ENCODE peak calls at places on chromosomes 3 and 15, in seven cellular contexts. C is A549, W is kidney, I is H9, F is stomach, T is Panc1, Z is endothelial cell. R is an unnamed sample.

GRCh38 chr3:138426211-138426610 is 8.2 kb upstream of the ESYT3 start:
- DNase-seq in W (no peak), T (no peak), F (no peak), Z (no peak), I (no peak), C (no peak), R (no peak)

GRCh38 chr3:63911395-63911900 is 735 bp downstream of the SCAANT1 start:
- DNase-seq in C (no peak), W (no peak), I (no peak), T (no peak), Z (no peak), F (no peak), R (no peak)

GRCh38 chr3:32448686-32449474 is 53.8 kb downstream of the CMTM6 start:
- DNase-seq in F (peak), W (no peak), I (no peak), C (no peak), Z (no peak), T (no peak), R (no peak)

GRCh38 chr3:151226088-151226563 is 23.1 kb upstream of the GPR171 start:
- DNase-seq in Z (no peak), F (no peak), T (no peak), C (peak), W (no peak), I (no peak), R (no peak)

GRCh38 chr15:81115054-81115939 is 18.8 kb upstream of the CFAP161 start:
- DNase-seq in W (no peak), T (no peak), Z (no peak), I (no peak), C (no peak), F (no peak), R (no peak)

GRCh38 chr3:150078983-150079739 is 108.5 kb upstream of the PFN2 start:
- DNase-seq in W (no peak), T (no peak), C (peak), Z (no peak), F (no peak), I (no peak), R (no peak)

GRCh38 chr3:16906679-16907078 is 21.9 kb downstream of the PLCL2 start:
- DNase-seq in C (peak), Z (no peak), F (no peak), W (no peak), T (no peak), I (no peak), R (no peak)

GRCh38 chr3:107796786-107797185 is 274.0 kb downstream of the BBX start:
- DNase-seq in T (no peak), C (no peak), Z (no peak), F (no peak), I (no peak), W (no peak), R (no peak)

GRCh38 chr3:31343075-31343474 is 189.7 kb upstream of the STT3B start:
- DNase-seq in T (no peak), I (no peak), C (no peak), F (no peak), Z (no peak), W (no peak), R (no peak)

GRCh38 chr3:119662604-119663377 is 2.4 kb upstream of the POPDC2 start:
- DNase-seq in F (no peak), T (no peak), W (no peak), Z (no peak), C (no peak), I (no peak), R (no peak)

GRCh38 chr3:108250626-108251025 is 28.4 kb upstream of the IFT57 start:
- DNase-seq in T (no peak), I (no peak), Z (no peak), F (no peak), W (no peak), C (no peak), R (no peak)

GRCh38 chr3:37641556-37641955 is 220.1 kb upstream of the CTDSPL start:
- DNase-seq in F (no peak), Z (no peak), C (no peak), W (no peak), T (no peak), I (no peak), R (no peak)

GRCh38 chr3:52596658-52597265 is 60.4 kb downstream of the UQCC5 start:
- DNase-seq in W (no peak), F (no peak), T (no peak), Z (no peak), I (no peak), C (no peak), R (no peak)

GRCh38 chr3:195823998-195824397 is 12.3 kb upstream of the MUC4 start:
- DNase-seq in W (peak), I (no peak), T (no peak), Z (no peak), F (peak), C (no peak), R (no peak)

GRCh38 chr3:98974442-98974841 is 72.9 kb upstream of the DCBLD2 start:
- DNase-seq in I (no peak), W (no peak), F (no peak), C (no peak), Z (no peak), T (no peak), R (no peak)

GRCh38 chr3:11007534-11007933 is 15.0 kb downstream of the SLC6A1 start:
- DNase-seq in F (no peak), C (no peak), W (no peak), Z (peak), T (no peak), I (peak), R (no peak)

GRCh38 chr15:61668444-61668843 is 391.8 kb downstream of the VPS13C start:
- DNase-seq in I (no peak), F (no peak), C (no peak), Z (no peak), W (no peak), T (no peak), R (no peak)

GRCh38 chr3:141578197-141578596 is 91.4 kb downstream of the RASA2 start:
- DNase-seq in I (no peak), T (no peak), Z (no peak), W (no peak), C (no peak), F (no peak), R (no peak)

GRCh38 chr15:91795281-91795680 is 58.2 kb upstream of the SLCO3A1 start:
- DNase-seq in T (no peak), C (no peak), F (no peak), W (no peak), I (no peak), Z (no peak), R (no peak)

GRCh38 chr3:57805674-57806073 is 49.6 kb downstream of the SLMAP start:
- DNase-seq in F (no peak), C (peak), I (no peak), T (peak), W (no peak), Z (no peak), R (no peak)

GRCh38 chr15:65115086-65115485 is at the start of gene UBAP1L:
- DNase-seq in W (no peak), C (no peak), Z (no peak), F (no peak), T (no peak), I (no peak), R (no peak)

GRCh38 chr15:47885921-47886320 is 168.6 kb downstream of the SEMA6D start:
- DNase-seq in T (no peak), I (no peak), C (no peak), F (no peak), W (no peak), Z (no peak), R (no peak)

GRCh38 chr3:183098538-183099025 is 714 bp downstream of the MCCC1 start:
- DNase-seq in W (no peak), Z (no peak), T (no peak), C (no peak), F (no peak), I (no peak), R (no peak)

GRCh38 chr3:121992601-121993560 is 29.2 kb downstream of the ILDR1 start:
- DNase-seq in T (no peak), F (no peak), C (no peak), W (no peak), Z (no peak), I (no peak), R (peak)

GRCh38 chr3:52782412-52783210 is 5.2 kb downstream of the ITIH1 start:
- DNase-seq in C (no peak), T (no peak), Z (no peak), I (peak), F (no peak), W (no peak), R (no peak)

GRCh38 chr15:51888593-51889195 is 59.2 kb downstream of the TMOD3 start:
- DNase-seq in F (no peak), Z (no peak), W (no peak), I (no peak), T (no peak), C (peak), R (no peak)

GRCh38 chr3:195214381-195214780 is 56.6 kb downstream of the XXYLT1 start:
- DNase-seq in T (no peak), W (no peak), Z (no peak), C (no peak), I (no peak), F (no peak), R (no peak)

GRCh38 chr3:126208618-126209256 is 28.4 kb upstream of the ALDH1L1 start:
- DNase-seq in T (no peak), W (peak), I (no peak), F (peak), C (peak), Z (no peak), R (no peak)

GRCh38 chr3:170707899-170708298 is 122.0 kb upstream of the SLC7A14 start:
- DNase-seq in T (no peak), W (no peak), Z (no peak), C (no peak), I (no peak), F (no peak), R (no peak)

GRCh38 chr15:93080451-93080850 is 8.6 kb downstream of the RGMA start:
- DNase-seq in T (no peak), Z (no peak), C (no peak), W (no peak), F (no peak), I (no peak), R (no peak)

GRCh38 chr15:40047413-40048154 is 8.6 kb upstream of the SRP14 start:
- DNase-seq in C (peak), T (no peak), Z (no peak), F (peak), W (peak), I (no peak), R (no peak)

GRCh38 chr15:99432271-99433025 is 133.3 kb upstream of the MEF2A start:
- DNase-seq in I (no peak), T (no peak), F (no peak), Z (no peak), W (peak), C (no peak), R (peak)

GRCh38 chr3:163347944-163348343 is 1730.4 kb downstream of the SI start:
- DNase-seq in C (no peak), F (no peak), Z (no peak), I (no peak), W (no peak), T (no peak), R (no peak)

GRCh38 chr15:35583863-35584528 is 38.0 kb upstream of the DPH6 start:
- DNase-seq in T (no peak), F (no peak), I (no peak), W (no peak), C (no peak), Z (no peak), R (no peak)

GRCh38 chr15:25705430-25706115 is 157.6 kb downstream of the ATP10A start:
- DNase-seq in W (no peak), T (no peak), C (no peak), I (no peak), F (no peak), Z (no peak), R (peak)

GRCh38 chr15:67136802-67137201 is 71.4 kb downstream of the SMAD3 start:
- DNase-seq in T (no peak), I (no peak), W (no peak), F (no peak), Z (no peak), C (no peak), R (no peak)

GRCh38 chr3:129470861-129471260 is 30.8 kb downstream of the IFT122 start:
- DNase-seq in W (no peak), T (no peak), F (no peak), I (no peak), C (no peak), Z (no peak), R (no peak)

GRCh38 chr15:34109775-34110663 is 8.1 kb downstream of the PGBD4 start:
- DNase-seq in Z (peak), C (peak), F (no peak), I (no peak), W (no peak), T (no peak), R (no peak)

GRCh38 chr3:116302087-116302747 is 143.1 kb downstream of the LSAMP start:
- DNase-seq in I (no peak), T (no peak), Z (no peak), W (no peak), F (no peak), C (no peak), R (no peak)

GRCh38 chr15:60507596-60508424 is 28.9 kb upstream of the ICE2 start:
- DNase-seq in W (no peak), I (peak), Z (peak), C (peak), T (no peak), F (peak), R (no peak)
- TF ChIP-seq CTCF in W (peak), I (peak), Z (peak), C (peak), T (peak), F (peak), R (peak)

GRCh38 chr3:72977060-72977459 is 19.6 kb upstream of the PPP4R2 start:
- DNase-seq in W (no peak), C (no peak), Z (no peak), F (no peak), T (no peak), I (no peak), R (no peak)
- TF ChIP-seq CTCF in W (no peak), C (no peak), Z (peak), F (no peak), T (no peak), I (peak), R (peak)

DNA sequence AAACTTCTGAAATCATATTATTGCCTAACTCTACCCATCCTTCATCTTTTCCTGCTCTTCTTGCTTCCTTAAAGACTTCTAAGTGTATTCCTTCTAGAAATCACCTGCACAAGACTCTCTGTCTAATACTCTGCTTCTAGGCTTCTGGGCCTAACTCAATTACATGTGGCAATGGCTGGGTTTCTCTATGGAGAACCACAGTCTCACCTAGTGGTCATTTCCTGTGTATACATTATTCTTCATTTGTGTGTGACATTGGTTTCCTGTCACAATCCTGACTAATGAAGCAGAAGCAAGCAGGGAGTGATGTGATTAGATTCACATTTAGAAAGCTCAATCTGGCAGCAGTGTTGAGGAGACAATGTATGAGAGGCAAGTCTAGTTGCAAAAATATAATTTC is 16.9 kb upstream of the CLDN1 start:
- DNase-seq in I (no peak), W (no peak), C (no peak), Z (no peak), T (no peak), F (no peak), R (no peak)
- TF ChIP-seq CTCF in I (peak), W (no peak), C (peak), Z (no peak), T (no peak), F (no peak), R (peak)

GRCh38 chr15:83570756-83571155 is 83.2 kb upstream of the ADAMTSL3 start:
- DNase-seq in F (no peak), I (no peak), Z (no peak), W (no peak), T (no peak), C (no peak), R (no peak)

GRCh38 chr15:83571820-83572707 is 81.9 kb upstream of the ADAMTSL3 start:
- DNase-seq in Z (no peak), I (no peak), W (no peak), C (peak), F (no peak), T (no peak), R (no peak)

GRCh38 chr15:83578706-83579105 is 75.2 kb upstream of the ADAMTSL3 start:
- DNase-seq in F (no peak), W (no peak), I (no peak), Z (no peak), C (no peak), T (no peak), R (no peak)

GRCh38 chr15:83569341-83569740 is 84.6 kb upstream of the ADAMTSL3 start:
- DNase-seq in T (no peak), C (no peak), F (no peak), W (no peak), I (no peak), Z (no peak), R (no peak)

GRCh38 chr15:83574345-83574744 is 79.6 kb upstream of the ADAMTSL3 start:
- DNase-seq in W (no peak), C (no peak), T (no peak), Z (no peak), I (no peak), F (no peak), R (no peak)
- TF ChIP-seq CTCF in W (no peak), C (no peak), T (no peak), Z (no peak), I (no peak), F (no peak), R (no peak)

GRCh38 chr3:96813820-96814580 is 394 bp upstream of the EPHA6 start:
- DNase-seq in C (peak), T (no peak), Z (peak), F (peak), I (peak), W (peak), R (peak)

GRCh38 chr3:96814581-96815567 is at the start of gene EPHA6:
- DNase-seq in W (peak), T (no peak), I (peak), C (no peak), F (no peak), Z (peak), R (peak)

GRCh38 chr3:96813134-96813819 is 1.1 kb upstream of the EPHA6 start:
- DNase-seq in C (peak), Z (peak), T (no peak), F (peak), I (peak), W (peak), R (peak)
- TF ChIP-seq CTCF in C (peak), Z (peak), T (peak), F (peak), I (peak), W (peak), R (peak)

GRCh38 chr15:55108448-55108847 is 88.3 kb downstream of the RSL24D1 start:
- DNase-seq in I (no peak), F (no peak), C (no peak), T (no peak), Z (no peak), W (no peak), R (no peak)

GRCh38 chr15:55110446-55110845 is 86.3 kb downstream of the RSL24D1 start:
- DNase-seq in F (no peak), I (peak), T (no peak), C (no peak), Z (no peak), W (no peak), R (no peak)

GRCh38 chr15:55106155-55106554 is 90.6 kb downstream of the RSL24D1 start:
- DNase-seq in C (no peak), F (no peak), W (no peak), I (no peak), Z (no peak), T (no peak), R (no peak)

DNA sequence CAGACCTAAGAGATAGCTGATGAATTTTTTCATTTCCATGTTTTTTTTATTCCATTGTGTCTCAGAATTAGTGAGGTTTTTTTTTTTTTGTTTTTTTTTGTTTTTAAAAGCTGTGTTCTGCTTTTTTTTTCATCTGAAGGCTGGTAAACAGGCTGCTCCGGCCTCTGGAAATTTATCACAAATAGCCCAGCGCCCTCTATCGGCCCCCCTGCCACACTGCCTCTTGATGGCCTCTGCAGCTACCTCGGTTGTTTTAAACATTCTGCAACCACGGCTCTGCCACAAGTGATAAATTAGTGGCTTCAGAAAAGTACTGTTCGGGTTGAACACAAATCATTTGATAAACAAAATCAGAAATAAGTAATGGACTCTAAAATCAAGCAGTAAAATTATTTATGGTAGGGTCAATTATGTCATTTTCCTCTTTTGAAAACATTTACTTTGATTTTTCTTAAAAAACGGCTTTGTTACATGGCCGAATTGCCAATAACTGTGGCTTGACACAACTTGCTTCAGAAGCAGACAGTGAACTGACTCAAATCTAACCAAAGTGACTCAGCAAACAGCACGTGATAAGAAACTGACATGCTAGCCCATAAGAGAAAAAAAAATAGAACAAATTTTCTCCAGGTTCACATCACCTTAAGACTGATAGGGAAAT is 87.8 kb downstream of the RSL24D1 start:
- DNase-seq in F (peak), I (peak), C (peak), T (peak), Z (peak), W (peak), R (no peak)
- TF ChIP-seq CTCF in F (peak), I (peak), C (peak), T (peak), Z (peak), W (peak), R (peak)

DNA sequence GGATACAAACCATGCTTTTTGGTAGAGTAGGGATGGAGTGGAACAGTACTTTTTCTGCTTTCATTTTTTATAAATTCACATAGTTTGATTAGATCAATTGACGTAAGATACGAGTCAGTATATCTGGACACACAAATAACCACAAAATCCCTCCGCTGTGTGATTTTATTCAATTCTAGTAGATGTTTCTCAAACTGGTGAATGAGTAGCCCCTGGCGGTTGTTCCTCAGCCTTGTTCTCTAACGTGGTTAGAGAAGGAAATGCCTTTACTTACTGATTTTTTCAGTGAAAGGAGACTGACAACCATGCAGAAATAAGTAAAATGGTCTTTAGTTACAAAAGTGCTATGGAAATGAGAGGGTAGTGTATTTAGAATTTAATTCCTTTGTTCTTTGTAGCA is 161.0 kb downstream of the TCF12 start:
- DNase-seq in C (no peak), F (no peak), T (no peak), Z (no peak), W (no peak), I (no peak), R (no peak)
- TF ChIP-seq CTCF in C (no peak), F (no peak), T (no peak), Z (no peak), W (no peak), I (peak), R (peak)

DNA sequence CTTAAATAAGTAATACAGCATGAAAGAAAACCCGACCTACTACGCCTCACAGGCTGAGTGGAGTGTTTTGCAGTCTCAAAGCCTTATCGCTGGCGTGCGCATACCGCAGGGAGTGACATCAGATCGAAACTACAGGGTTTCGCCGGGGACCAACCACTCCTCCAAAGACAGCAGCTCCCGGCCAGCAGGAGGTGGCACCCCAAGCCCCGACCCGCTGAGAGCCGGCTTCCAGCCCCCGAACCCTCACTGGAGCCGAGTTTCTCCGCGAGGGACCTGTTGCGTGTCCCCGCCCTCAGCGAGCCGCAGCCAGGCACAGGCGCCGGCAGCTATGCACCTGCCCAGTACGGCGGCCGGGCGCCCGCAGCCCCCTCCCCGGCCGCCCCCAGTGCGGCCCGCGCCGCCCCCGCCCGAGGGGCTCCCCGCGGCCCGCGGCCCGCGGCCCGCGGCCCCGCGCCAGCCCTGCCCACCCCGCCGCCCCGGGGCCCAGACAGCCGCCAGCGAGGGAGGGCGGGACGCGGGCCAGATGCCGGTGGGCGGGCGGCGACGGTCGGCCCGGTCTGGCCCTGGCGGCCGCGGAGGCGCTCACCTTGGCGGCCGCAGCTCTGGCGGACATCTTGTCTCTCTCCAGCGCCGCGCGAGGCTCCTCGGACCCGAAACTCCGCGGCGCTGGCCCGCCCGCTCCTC is 710 bp downstream of the TJP1 start:
- DNase-seq in C (peak), Z (peak), I (peak), W (peak), T (no peak), F (peak), R (peak)
- TF ChIP-seq CTCF in C (no peak), Z (no peak), I (no peak), W (peak), T (peak), F (peak), R (peak)

R was measured in chondrocyte.